ENCODE peak calls at places on chromosomes 7 and 10, in seven cellular contexts. One of them, this sample, is unnamed.

GRCh38 chr7:153193144-153193595 is 433.6 kb downstream of the ACTR3B start:
- DNase-seq in HS-5: no peak
- DNase-seq in activated effector memory CD4-positive, alpha-beta T cell treated with Interleukin-2 at 50 U/mL for 16 hours: no peak
- DNase-seq in T-helper 2 cell: no peak
- DNase-seq in foreskin fibroblast: no peak
- DNase-seq in substantia nigra: peak
- DNase-seq in AG08396: no peak
- DNase-seq in this sample: peak

GRCh38 chr10:125849448-125849847 is 26.1 kb downstream of the BCCIP start:
- DNase-seq in HS-5: no peak
- DNase-seq in AG08396: no peak
- DNase-seq in activated effector memory CD4-positive, alpha-beta T cell treated with Interleukin-2 at 50 U/mL for 16 hours: no peak
- DNase-seq in foreskin fibroblast: no peak
- DNase-seq in T-helper 2 cell: no peak
- DNase-seq in substantia nigra: no peak
- DNase-seq in this sample: no peak

GRCh38 chr7:103123529-103123928 is 25.4 kb downstream of the NAPEPLD start:
- DNase-seq in foreskin fibroblast: no peak
- DNase-seq in substantia nigra: no peak
- DNase-seq in activated effector memory CD4-positive, alpha-beta T cell treated with Interleukin-2 at 50 U/mL for 16 hours: no peak
- DNase-seq in HS-5: no peak
- DNase-seq in AG08396: no peak
- DNase-seq in T-helper 2 cell: no peak
- DNase-seq in this sample: no peak

GRCh38 chr7:125136755-125137547 is 207.3 kb upstream of the POT1 start:
- DNase-seq in T-helper 2 cell: no peak
- DNase-seq in HS-5: peak
- DNase-seq in AG08396: no peak
- DNase-seq in foreskin fibroblast: no peak
- DNase-seq in substantia nigra: no peak
- DNase-seq in activated effector memory CD4-positive, alpha-beta T cell treated with Interleukin-2 at 50 U/mL for 16 hours: no peak
- DNase-seq in this sample: no peak

GRCh38 chr10:87054373-87055295 is 34.5 kb downstream of the FAM25A start:
- DNase-seq in HS-5: peak
- DNase-seq in T-helper 2 cell: no peak
- DNase-seq in AG08396: peak
- DNase-seq in substantia nigra: no peak
- DNase-seq in activated effector memory CD4-positive, alpha-beta T cell treated with Interleukin-2 at 50 U/mL for 16 hours: no peak
- DNase-seq in foreskin fibroblast: peak
- DNase-seq in this sample: no peak

GRCh38 chr10:87799860-87800259 is 18.2 kb downstream of the ATAD1 start:
- DNase-seq in substantia nigra: no peak
- DNase-seq in AG08396: no peak
- DNase-seq in HS-5: no peak
- DNase-seq in activated effector memory CD4-positive, alpha-beta T cell treated with Interleukin-2 at 50 U/mL for 16 hours: no peak
- DNase-seq in foreskin fibroblast: no peak
- DNase-seq in T-helper 2 cell: no peak
- DNase-seq in this sample: no peak

GRCh38 chr7:47803029-47803428 is 145.2 kb downstream of the PKD1L1 start:
- DNase-seq in foreskin fibroblast: no peak
- DNase-seq in AG08396: no peak
- DNase-seq in activated effector memory CD4-positive, alpha-beta T cell treated with Interleukin-2 at 50 U/mL for 16 hours: no peak
- DNase-seq in T-helper 2 cell: no peak
- DNase-seq in HS-5: no peak
- DNase-seq in substantia nigra: no peak
- DNase-seq in this sample: no peak

GRCh38 chr7:8290645-8291308 is 28.8 kb upstream of the ICA1 start:
- DNase-seq in activated effector memory CD4-positive, alpha-beta T cell treated with Interleukin-2 at 50 U/mL for 16 hours: no peak
- DNase-seq in T-helper 2 cell: no peak
- DNase-seq in AG08396: no peak
- DNase-seq in foreskin fibroblast: no peak
- DNase-seq in HS-5: no peak
- DNase-seq in substantia nigra: no peak
- DNase-seq in this sample: no peak

GRCh38 chr7:151351027-151351426 is 9.4 kb downstream of the NUB1 start:
- DNase-seq in HS-5: no peak
- DNase-seq in AG08396: no peak
- DNase-seq in activated effector memory CD4-positive, alpha-beta T cell treated with Interleukin-2 at 50 U/mL for 16 hours: no peak
- DNase-seq in T-helper 2 cell: no peak
- DNase-seq in substantia nigra: no peak
- DNase-seq in foreskin fibroblast: no peak
- DNase-seq in this sample: peak

GRCh38 chr10:5090551-5090950 is 3.7 kb upstream of the AKR1C3 start:
- DNase-seq in HS-5: no peak
- DNase-seq in activated effector memory CD4-positive, alpha-beta T cell treated with Interleukin-2 at 50 U/mL for 16 hours: no peak
- DNase-seq in T-helper 2 cell: no peak
- DNase-seq in foreskin fibroblast: no peak
- DNase-seq in substantia nigra: no peak
- DNase-seq in AG08396: no peak
- DNase-seq in this sample: no peak

GRCh38 chr7:127578036-127578684 is 7.2 kb downstream of the GCC1 start:
- DNase-seq in AG08396: peak
- DNase-seq in HS-5: no peak
- DNase-seq in activated effector memory CD4-positive, alpha-beta T cell treated with Interleukin-2 at 50 U/mL for 16 hours: no peak
- DNase-seq in T-helper 2 cell: no peak
- DNase-seq in substantia nigra: no peak
- DNase-seq in foreskin fibroblast: peak
- DNase-seq in this sample: no peak